ENCODE peak calls at places on chromosome 3, in six cellular contexts. F is GOT3; H is effector memory CD8-positive, alpha-beta T cell; R is mucosa of gallbladder; W is dorsolateral prefrontal cortex; G is HT1080. Z is an unnamed sample.

GRCh38 chr3:50567386-50568182 is at the start of gene C3orf18:
- DNase-seq in F (peak; percentile 78), H (peak; percentile 93), R (peak; percentile 92), W (peak; percentile 89), G (peak; percentile 69), Z (peak; percentile 90)

GRCh38 chr3:169668081-169668956 is 4.8 kb upstream of the MECOM start:
- DNase-seq in F (peak; percentile 30), H (no peak), R (no peak), W (no peak), G (peak; percentile 14), Z (no peak)

GRCh38 chr3:101310580-101311375 is 9.6 kb downstream of the IMPG2 start:
- DNase-seq in F (no peak), H (no peak), R (no peak), W (no peak), G (no peak), Z (no peak)

GRCh38 chr3:101171797-101172196 is 148.6 kb downstream of the IMPG2 start:
- DNase-seq in F (no peak), H (no peak), R (no peak), W (no peak), G (no peak), Z (no peak)

GRCh38 chr3:154334973-154335420 is 10.7 kb upstream of the DHX36 start:
- DNase-seq in F (no peak), H (no peak), R (no peak), W (no peak), G (peak; percentile 62), Z (no peak)

GRCh38 chr3:99872633-99873254 is 55.1 kb downstream of the CMSS1 start:
- DNase-seq in F (no peak), H (no peak), R (no peak), W (no peak), G (no peak), Z (no peak)

GRCh38 chr3:127634653-127635052 is 5.7 kb downstream of the PODXL2 start:
- DNase-seq in F (no peak), H (no peak), R (no peak), W (no peak), G (no peak), Z (no peak)

GRCh38 chr3:177624523-177625495 is 427.5 kb upstream of the TBL1XR1 start:
- DNase-seq in F (no peak), H (peak; percentile 6), R (no peak), W (no peak), G (no peak), Z (no peak)

GRCh38 chr3:156211583-156211982 is 91.2 kb downstream of the KCNAB1 start:
- DNase-seq in F (no peak), H (no peak), R (no peak), W (no peak), G (peak; percentile 98), Z (no peak)

GRCh38 chr3:4741404-4742307 is 237.6 kb upstream of the BHLHE40 start:
- DNase-seq in F (no peak), H (no peak), R (peak; percentile 80), W (no peak), G (peak; percentile 99), Z (no peak)

GRCh38 chr3:57696861-57697321 is 4.0 kb upstream of the DENND6A start:
- DNase-seq in F (no peak), H (no peak), R (no peak), W (no peak), G (no peak), Z (no peak)

GRCh38 chr3:46942481-46943236 is 33.9 kb downstream of the CCDC12 start:
- DNase-seq in F (no peak), H (no peak), R (no peak), W (no peak), G (no peak), Z (no peak)

GRCh38 chr3:56796202-56796601 is 5.5 kb downstream of the ARHGEF3 start:
- DNase-seq in F (no peak), H (no peak), R (no peak), W (no peak), G (peak; percentile 21), Z (no peak)

GRCh38 chr3:97698691-97699090 is 65.9 kb upstream of the ARL6 start:
- DNase-seq in F (no peak), H (no peak), R (no peak), W (no peak), G (no peak), Z (no peak)

GRCh38 chr3:136142592-136142991 is 53.5 kb downstream of the MSL2 start:
- DNase-seq in F (no peak), H (no peak), R (no peak), W (no peak), G (peak; percentile 97), Z (no peak)

GRCh38 chr3:117526485-117527079 is 817.0 kb downstream of the TUSC7 start:
- DNase-seq in F (no peak), H (no peak), R (peak; percentile 13), W (no peak), G (peak; percentile 37), Z (no peak)

GRCh38 chr3:107772016-107772415 is 249.3 kb downstream of the BBX start:
- DNase-seq in F (no peak), H (no peak), R (no peak), W (no peak), G (no peak), Z (no peak)

GRCh38 chr3:150327678-150328667 is 80.1 kb upstream of the TSC22D2 start:
- DNase-seq in F (no peak), H (no peak), R (no peak), W (no peak), G (no peak), Z (no peak)

GRCh38 chr3:143201066-143201465 is 81.5 kb downstream of the CHST2 start:
- DNase-seq in F (no peak), H (no peak), R (no peak), W (no peak), G (no peak), Z (no peak)